ENCODE peak calls at places on chromosomes 3 and 15, in eight cellular contexts. S is lung microvascular endothelial cell, R is NCI-H1105, X is sciatic nerve, U is tibial nerve, J is OCI-LY7, T is AG09309, A is myocyte. I is an unnamed sample.

GRCh38 chr3:173584093-173584833 is 186.7 kb downstream of the NLGN1 start:
- DNase-seq in S (peak; percentile 52), R (peak; percentile 50), X (no peak), U (peak; percentile 45), J (peak; percentile 6), T (no peak), A (peak; percentile 36), I (peak; percentile 18)

GRCh38 chr3:125990253-125990970 is 21.4 kb downstream of the ROPN1B start:
- DNase-seq in S (peak; percentile 28), R (no peak), X (peak; percentile 93), U (peak; percentile 82), J (peak; percentile 66), T (no peak), A (peak; percentile 66), I (no peak)

GRCh38 chr3:64251019-64251418 is 25.8 kb upstream of the PRICKLE2 start:
- DNase-seq in S (no peak), R (no peak), X (no peak), U (no peak), J (no peak), T (no peak), A (no peak), I (peak; percentile 25)

GRCh38 chr3:15820911-15821310 is 23.1 kb upstream of the ANKRD28 start:
- DNase-seq in S (no peak), R (no peak), X (no peak), U (no peak), J (no peak), T (no peak), A (peak; percentile 37), I (no peak)

GRCh38 chr15:89356634-89357298 is 22.1 kb upstream of the POLG start:
- DNase-seq in S (peak; percentile 47), R (no peak), X (no peak), U (no peak), J (peak; percentile 25), T (no peak), A (peak; percentile 30), I (peak; percentile 7)

GRCh38 chr3:63655519-63655918 is 3.0 kb downstream of the SNTN start:
- DNase-seq in S (no peak), R (no peak), X (no peak), U (no peak), J (no peak), T (peak; percentile 90), A (no peak), I (peak; percentile 80)

GRCh38 chr3:17910922-17911321 is 168.5 kb upstream of the TBC1D5 start:
- DNase-seq in S (no peak), R (no peak), X (no peak), U (no peak), J (peak; percentile 35), T (no peak), A (no peak), I (no peak)

GRCh38 chr15:89802986-89803820 is 11.4 kb downstream of the ANPEP start:
- DNase-seq in S (no peak), R (no peak), X (no peak), U (no peak), J (no peak), T (no peak), A (no peak), I (no peak)

GRCh38 chr3:63192248-63192647 is 85.9 kb upstream of the SYNPR start:
- DNase-seq in S (no peak), R (peak; percentile 25), X (no peak), U (no peak), J (no peak), T (no peak), A (no peak), I (no peak)

GRCh38 chr3:120780977-120781376 is 38.4 kb downstream of the GTF2E1 start:
- DNase-seq in S (peak; percentile 78), R (no peak), X (no peak), U (no peak), J (no peak), T (no peak), A (peak; percentile 96), I (peak; percentile 92)

GRCh38 chr3:197168606-197169005 is 129.8 kb downstream of the DLG1 start:
- DNase-seq in S (peak; percentile 72), R (peak; percentile 2), X (no peak), U (no peak), J (peak; percentile 11), T (peak; percentile 24), A (peak; percentile 25), I (peak; percentile 21)

GRCh38 chr15:26197719-26198118 is 334.6 kb upstream of the ATP10A start:
- DNase-seq in S (no peak), R (no peak), X (no peak), U (no peak), J (no peak), T (no peak), A (no peak), I (no peak)

GRCh38 chr3:52707585-52707984 is 1.7 kb downstream of the SPCS1 start:
- DNase-seq in S (no peak), R (no peak), X (no peak), U (no peak), J (peak; percentile 67), T (no peak), A (no peak), I (no peak)

GRCh38 chr15:47990821-47991220 is 130.0 kb upstream of the SLC24A5 start:
- DNase-seq in S (no peak), R (no peak), X (no peak), U (no peak), J (no peak), T (no peak), A (no peak), I (no peak)

GRCh38 chr3:15327941-15328340 is 4.4 kb downstream of the SH3BP5 start:
- DNase-seq in S (peak; percentile 96), R (peak; percentile 50), X (no peak), U (no peak), J (peak; percentile 71), T (no peak), A (peak; percentile 63), I (no peak)

GRCh38 chr3:52317601-52318000 is 1.5 kb downstream of the DNAH1 start:
- DNase-seq in S (peak; percentile 63), R (peak; percentile 19), X (peak; percentile 71), U (no peak), J (peak; percentile 70), T (no peak), A (no peak), I (no peak)

GRCh38 chr3:153268564-153269279 is 106.7 kb downstream of the RAP2B start:
- DNase-seq in S (no peak), R (no peak), X (no peak), U (no peak), J (no peak), T (no peak), A (no peak), I (no peak)

GRCh38 chr3:44892689-44893088 is 18.3 kb downstream of the TGM4 start:
- DNase-seq in S (no peak), R (no peak), X (no peak), U (no peak), J (no peak), T (no peak), A (no peak), I (no peak)

GRCh38 chr3:114453296-114453888 is 159.6 kb downstream of the TIGIT start:
- DNase-seq in S (no peak), R (no peak), X (no peak), U (no peak), J (no peak), T (no peak), A (no peak), I (no peak)

GRCh38 chr15:64813075-64813474 is 12.4 kb downstream of the PIF1 start:
- DNase-seq in S (no peak), R (no peak), X (no peak), U (no peak), J (no peak), T (no peak), A (peak; percentile 50), I (peak; percentile 64)

GRCh38 chr3:48595526-48596121 is 495 bp upstream of the COL7A1 start:
- DNase-seq in S (no peak), R (no peak), X (no peak), U (no peak), J (no peak), T (peak; percentile 72), A (peak; percentile 80), I (peak; percentile 99)

GRCh38 chr3:123314409-123315270 is 112.9 kb downstream of the SEC22A start:
- DNase-seq in S (no peak), R (no peak), X (no peak), U (no peak), J (peak; percentile 23), T (no peak), A (no peak), I (no peak)

GRCh38 chr15:40439461-40440299 is 1.1 kb upstream of the BAHD1 start:
- DNase-seq in S (peak; percentile 20), R (no peak), X (no peak), U (no peak), J (peak; percentile 20), T (no peak), A (no peak), I (no peak)

GRCh38 chr3:129934234-129935123 is 40.0 kb upstream of the TRH start:
- DNase-seq in S (peak; percentile 55), R (peak; percentile 49), X (no peak), U (no peak), J (peak; percentile 41), T (no peak), A (peak; percentile 42), I (no peak)

I was measured in RCC 7860.